ENCODE peak calls at places on chromosomes 7 and 10, in eight cellular contexts. H is KG1; J is NK-92 treated with Interleukin-12 subunit alpha and Interleukin-12 subunit beta, amount 100 ng/mL, for 24 hours; T is neuronal stem cell; C is HEK293T; V is heart left ventricle; S is Kasumi-1; I is AG04450. D is an unnamed sample.
A peak's percentile ranks its signal among the peaks of the same experiment; 100 is the strongest.

GRCh38 chr10:67438605-67439258 is 257.3 kb downstream of the CTNNA3 start:
- DNase-seq in H (no peak), J (no peak), T (no peak), C (no peak), V (no peak), S (no peak), I (no peak), D (no peak)

GRCh38 chr10:55495555-55495954 is 694.5 kb upstream of the PCDH15 start:
- DNase-seq in H (no peak), J (no peak), T (no peak), C (no peak), V (no peak), S (no peak), I (no peak), D (no peak)

GRCh38 chr10:97025613-97026242 is 160.0 kb downstream of the SLIT1 start:
- DNase-seq in H (peak; percentile 13), J (no peak), T (peak; percentile 60), C (peak; percentile 78), V (no peak), S (peak; percentile 86), I (no peak), D (peak; percentile 78)

GRCh38 chr10:28302012-28302667 is 724 bp downstream of the MPP7 start:
- DNase-seq in H (peak; percentile 6), J (no peak), T (no peak), C (no peak), V (no peak), S (peak; percentile 11), I (no peak), D (peak; percentile 80)

GRCh38 chr7:68245688-68246087 is 1249.1 kb downstream of the TYW1 start:
- DNase-seq in H (no peak), J (no peak), T (no peak), C (no peak), V (no peak), S (no peak), I (no peak), D (no peak)

GRCh38 chr10:114279289-114279688 is 40.2 kb downstream of the VWA2 start:
- DNase-seq in H (no peak), J (no peak), T (no peak), C (no peak), V (no peak), S (no peak), I (no peak), D (no peak)

GRCh38 chr10:23656735-23657134 is 217.9 kb downstream of the OTUD1 start:
- DNase-seq in H (no peak), J (no peak), T (peak; percentile 9), C (peak; percentile 21), V (no peak), S (peak; percentile 80), I (no peak), D (peak; percentile 10)

GRCh38 chr10:30059209-30060107 is at the start of gene JCAD:
- DNase-seq in H (no peak), J (no peak), T (peak; percentile 39), C (peak; percentile 67), V (peak; percentile 83), S (peak; percentile 65), I (no peak), D (no peak)

GRCh38 chr7:155007947-155008346 is 5.0 kb upstream of the PAXIP1 start:
- DNase-seq in H (no peak), J (no peak), T (peak; percentile 27), C (peak; percentile 53), V (no peak), S (peak; percentile 42), I (no peak), D (peak; percentile 20)

GRCh38 chr10:81953420-81953819 is 78.4 kb downstream of the NRG3 start:
- DNase-seq in H (no peak), J (no peak), T (no peak), C (no peak), V (no peak), S (no peak), I (no peak), D (no peak)

GRCh38 chr10:91511549-91512330 is 101.6 kb downstream of the HECTD2 start:
- DNase-seq in H (no peak), J (no peak), T (no peak), C (no peak), V (no peak), S (no peak), I (peak; percentile 38), D (peak; percentile 61)

GRCh38 chr7:128777156-128778123 is 1.8 kb upstream of the OPN1SW start:
- DNase-seq in H (no peak), J (no peak), T (no peak), C (no peak), V (no peak), S (no peak), I (no peak), D (peak; percentile 15)

GRCh38 chr10:88841316-88842111 is 10.1 kb downstream of the ANKRD22 start:
- DNase-seq in H (no peak), J (no peak), T (no peak), C (no peak), V (no peak), S (no peak), I (no peak), D (peak; percentile 71)

GRCh38 chr10:78164687-78165086 is 131.0 kb downstream of the RPS24 start:
- DNase-seq in H (no peak), J (no peak), T (no peak), C (no peak), V (no peak), S (no peak), I (no peak), D (no peak)

GRCh38 chr7:113374924-113375323 is 256.6 kb upstream of the SMIM30 start:
- DNase-seq in H (no peak), J (no peak), T (no peak), C (no peak), V (no peak), S (no peak), I (no peak), D (no peak)

GRCh38 chr7:98221611-98222532 is 10.6 kb downstream of the BHLHA15 start:
- DNase-seq in H (no peak), J (no peak), T (no peak), C (no peak), V (peak; percentile 22), S (no peak), I (no peak), D (no peak)

GRCh38 chr10:10477859-10478258 is 539.8 kb upstream of the CELF2 start:
- DNase-seq in H (no peak), J (no peak), T (no peak), C (no peak), V (no peak), S (no peak), I (no peak), D (no peak)

GRCh38 chr7:90210925-90211324 is 615 bp upstream of the STEAP2 start:
- DNase-seq in H (no peak), J (no peak), T (no peak), C (no peak), V (peak; percentile 30), S (no peak), I (no peak), D (no peak)

GRCh38 chr7:105448181-105448580 is 59.5 kb upstream of the SRPK2 start:
- DNase-seq in H (no peak), J (no peak), T (no peak), C (no peak), V (no peak), S (no peak), I (no peak), D (no peak)

GRCh38 chr7:1966631-1967200 is 266.0 kb downstream of the MAD1L1 start:
- DNase-seq in H (no peak), J (no peak), T (no peak), C (no peak), V (no peak), S (no peak), I (no peak), D (no peak)

GRCh38 chr10:21257919-21258318 is 267.6 kb downstream of the SKIDA1 start:
- DNase-seq in H (no peak), J (no peak), T (no peak), C (no peak), V (no peak), S (no peak), I (no peak), D (no peak)

GRCh38 chr10:60809157-60809556 is 30.9 kb downstream of the CDK1 start:
- DNase-seq in H (no peak), J (no peak), T (no peak), C (no peak), V (no peak), S (peak; percentile 44), I (no peak), D (peak; percentile 26)

GRCh38 chr7:100489824-100490223 is 6.1 kb downstream of the NYAP1 start:
- DNase-seq in H (no peak), J (no peak), T (peak; percentile 98), C (peak; percentile 76), V (peak; percentile 44), S (peak; percentile 50), I (peak; percentile 94), D (peak; percentile 89)

GRCh38 chr10:17273403-17273802 is 45.4 kb downstream of the VIM start:
- DNase-seq in H (no peak), J (no peak), T (no peak), C (no peak), V (no peak), S (no peak), I (no peak), D (peak; percentile 19)

GRCh38 chr7:151885202-151885580 is 8.3 kb upstream of the PRKAG2 start:
- DNase-seq in H (no peak), J (no peak), T (no peak), C (no peak), V (no peak), S (no peak), I (no peak), D (no peak)

GRCh38 chr10:16751244-16751643 is 66.0 kb downstream of the RSU1 start:
- DNase-seq in H (no peak), J (no peak), T (no peak), C (no peak), V (no peak), S (no peak), I (no peak), D (no peak)

D was measured in OCI-M1.